ENCODE peak calls at places on chromosomes 11 and 22, in nine cellular contexts. V is SK-N-SH, B is OCI-LY7, P is Karpas-422, X is HCT116, A is PC-3, W is GM23248, H is GM23338, O is hepatocyte. Z is an unnamed sample.
A peak's percentile ranks its signal among the peaks of the same experiment; 100 is the strongest.

GRCh38 chr11:130165601-130166456 is 6.2 kb downstream of the ST14 start:
- DNase-seq in V (no peak), B (peak; percentile 84), P (no peak), X (no peak), A (no peak), W (no peak), H (no peak), O (no peak), Z (no peak)

GRCh38 chr11:75233688-75234295 is 6.8 kb upstream of the TPBGL start:
- DNase-seq in V (no peak), B (peak; percentile 35), P (peak; percentile 70), X (no peak), A (peak; percentile 77), W (peak; percentile 64), H (peak; percentile 93), O (peak; percentile 81), Z (peak; percentile 41)

GRCh38 chr11:130088217-130088616 is 18.5 kb downstream of the APLP2 start:
- DNase-seq in V (no peak), B (no peak), P (no peak), X (no peak), A (peak; percentile 30), W (no peak), H (no peak), O (no peak), Z (no peak)

GRCh38 chr11:65286686-65287085 is 24.9 kb downstream of the POLA2 start:
- DNase-seq in V (no peak), B (no peak), P (no peak), X (no peak), A (no peak), W (no peak), H (no peak), O (no peak), Z (no peak)

GRCh38 chr11:57458410-57459111 is 1.8 kb upstream of the RTN4RL2 start:
- DNase-seq in V (peak; percentile 84), B (peak; percentile 33), P (peak; percentile 70), X (no peak), A (peak; percentile 60), W (peak; percentile 58), H (peak; percentile 79), O (peak; percentile 67), Z (no peak)

GRCh38 chr11:44180107-44180506 is 84.6 kb downstream of the EXT2 start:
- DNase-seq in V (no peak), B (no peak), P (no peak), X (no peak), A (no peak), W (no peak), H (no peak), O (no peak), Z (no peak)

GRCh38 chr11:103529217-103529684 is 420.0 kb downstream of the DYNC2H1 start:
- DNase-seq in V (no peak), B (no peak), P (no peak), X (no peak), A (peak; percentile 96), W (peak; percentile 94), H (no peak), O (peak; percentile 9), Z (no peak)

GRCh38 chr22:46347646-46348045 is 12.1 kb downstream of the TRMU start:
- DNase-seq in V (no peak), B (no peak), P (no peak), X (no peak), A (no peak), W (no peak), H (no peak), O (no peak), Z (no peak)

GRCh38 chr11:118084656-118085055 is 2.1 kb downstream of the SMIM35 start:
- DNase-seq in V (no peak), B (no peak), P (no peak), X (no peak), A (no peak), W (no peak), H (no peak), O (no peak), Z (no peak)
- H3K4me1 ChIP-seq in V (no peaks in the 10 kb centered on the region), B (no peaks in the 10 kb centered on the region), P (no peaks in the 10 kb centered on the region), X (no peaks in the 10 kb centered on the region), A (no peaks in the 10 kb centered on the region), W (no peaks in the 10 kb centered on the region), H (no peaks in the 10 kb centered on the region), O (peaks cover 13% of the 10 kb centered on the region), Z (peaks cover 25% of the 10 kb centered on the region)

GRCh38 chr22:26289486-26290250 is 120.4 kb downstream of the SEZ6L start:
- DNase-seq in V (no peak), B (no peak), P (peak; percentile 96), X (no peak), A (no peak), W (no peak), H (no peak), O (no peak), Z (no peak)

GRCh38 chr22:26285632-26286031 is 116.4 kb downstream of the SEZ6L start:
- DNase-seq in V (no peak), B (no peak), P (no peak), X (no peak), A (no peak), W (no peak), H (no peak), O (no peak), Z (no peak)

GRCh38 chr22:26283330-26283729 is 114.1 kb downstream of the SEZ6L start:
- DNase-seq in V (no peak), B (no peak), P (no peak), X (no peak), A (no peak), W (no peak), H (no peak), O (no peak), Z (no peak)

GRCh38 chr22:26286091-26286780 is 117.0 kb downstream of the SEZ6L start:
- DNase-seq in V (no peak), B (no peak), P (no peak), X (no peak), A (no peak), W (peak; percentile 6), H (no peak), O (no peak), Z (no peak)

GRCh38 chr22:26287382-26288228 is 118.3 kb downstream of the SEZ6L start:
- DNase-seq in V (no peak), B (no peak), P (peak; percentile 94), X (no peak), A (no peak), W (no peak), H (no peak), O (no peak), Z (no peak)
- H3K9me2 ChIP-seq in V (no peaks in the 10 kb centered on the region), B (no peaks in the 10 kb centered on the region), P (no peaks in the 10 kb centered on the region), X (no peaks in the 10 kb centered on the region), A (no peaks in the 10 kb centered on the region), W (no peaks in the 10 kb centered on the region), H (peaks cover 5% of the 10 kb centered on the region), O (no peaks in the 10 kb centered on the region), Z (no peaks in the 10 kb centered on the region)

GRCh38 chr11:89249196-89249595 is 71.5 kb downstream of the TYR start:
- DNase-seq in V (no peak), B (no peak), P (no peak), X (no peak), A (no peak), W (no peak), H (no peak), O (no peak), Z (no peak)
- H3K4me1 ChIP-seq in V (no peaks in the 10 kb centered on the region), B (no peaks in the 10 kb centered on the region), P (no peaks in the 10 kb centered on the region), X (no peaks in the 10 kb centered on the region), A (no peaks in the 10 kb centered on the region), W (no peaks in the 10 kb centered on the region), H (no peaks in the 10 kb centered on the region), O (no peaks in the 10 kb centered on the region), Z (no peaks in the 10 kb centered on the region)

DNA sequence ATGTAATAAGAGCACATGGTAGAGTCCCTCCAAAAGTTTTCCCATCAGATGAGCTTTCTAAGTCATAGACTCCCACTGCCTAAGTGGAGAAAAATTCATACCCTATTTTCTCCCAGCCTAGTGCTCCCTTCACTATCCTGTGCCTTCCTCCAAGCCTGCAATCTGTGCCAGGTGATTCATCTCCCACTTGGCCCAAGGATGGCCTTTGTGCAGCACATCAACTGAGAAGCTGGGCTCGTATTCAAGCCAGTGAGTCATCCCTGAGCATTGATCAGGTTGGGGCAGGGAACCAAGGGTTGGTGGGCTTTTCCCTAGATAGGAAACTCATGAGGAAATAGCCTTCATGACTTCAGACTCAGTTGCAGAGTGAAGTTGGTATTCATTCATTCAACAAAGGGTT is 64.6 kb downstream of the PANX1 start:
- DNase-seq in V (no peak), B (no peak), P (no peak), X (no peak), A (peak; percentile 97), W (peak; percentile 81), H (no peak), O (no peak), Z (no peak)
- H3K9me2 ChIP-seq in V (no peaks in the 10 kb centered on the region), B (no peaks in the 10 kb centered on the region), P (no peaks in the 10 kb centered on the region), X (no peaks in the 10 kb centered on the region), A (no peaks in the 10 kb centered on the region), W (no peaks in the 10 kb centered on the region), H (no peaks in the 10 kb centered on the region), O (no peaks in the 10 kb centered on the region), Z (no peaks in the 10 kb centered on the region)

DNA sequence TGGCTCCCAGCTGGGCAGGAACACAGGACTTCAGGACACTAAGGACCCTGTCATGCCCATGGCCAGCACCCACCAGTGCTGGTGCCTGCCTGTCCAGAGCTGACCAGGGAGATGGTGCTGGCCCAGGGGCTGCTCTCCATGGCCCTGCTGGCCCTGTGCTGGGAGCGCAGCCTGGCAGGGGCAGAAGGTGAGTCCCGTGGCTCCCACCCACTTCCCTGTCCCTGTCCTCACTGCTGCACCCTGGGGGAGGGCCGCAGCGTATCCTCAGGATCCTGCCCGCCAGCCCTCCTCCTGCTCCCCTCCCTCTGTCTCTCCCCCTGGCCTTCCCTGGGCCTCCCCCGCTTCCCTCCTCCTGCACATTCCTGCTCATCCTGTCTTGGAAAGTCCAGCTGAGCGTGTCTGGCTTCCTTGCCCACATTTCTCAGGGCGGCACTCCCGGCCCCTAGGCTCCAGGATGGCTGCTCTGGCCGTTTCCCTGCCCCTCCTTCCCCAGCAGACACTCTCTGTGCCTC is 8.7 kb downstream of the CSF2RB start:
- DNase-seq in V (no peak), B (no peak), P (no peak), X (no peak), A (no peak), W (peak; percentile 5), H (peak; percentile 52), O (peak; percentile 22), Z (no peak)
- H3K4me1 ChIP-seq in V (no peaks in the 10 kb centered on the region), B (peaks cover 11% of the 10 kb centered on the region), P (no peaks in the 10 kb centered on the region), X (peaks cover 7% of the 10 kb centered on the region), A (no peaks in the 10 kb centered on the region), W (no peaks in the 10 kb centered on the region), H (no peaks in the 10 kb centered on the region), O (peaks cover 3% of the 10 kb centered on the region), Z (peaks cover 27% of the 10 kb centered on the region)

GRCh38 chr11:121626507-121626875 is 173.7 kb upstream of the SORL1-AS1 start:
- DNase-seq in V (no peak), B (no peak), P (no peak), X (no peak), A (no peak), W (no peak), H (no peak), O (no peak), Z (no peak)
- H3K9me2 ChIP-seq in V (no peaks in the 10 kb centered on the region), B (no peaks in the 10 kb centered on the region), P (no peaks in the 10 kb centered on the region), X (no peaks in the 10 kb centered on the region), A (no peaks in the 10 kb centered on the region), W (no peaks in the 10 kb centered on the region), H (no peaks in the 10 kb centered on the region), O (no peaks in the 10 kb centered on the region), Z (no peaks in the 10 kb centered on the region)

DNA sequence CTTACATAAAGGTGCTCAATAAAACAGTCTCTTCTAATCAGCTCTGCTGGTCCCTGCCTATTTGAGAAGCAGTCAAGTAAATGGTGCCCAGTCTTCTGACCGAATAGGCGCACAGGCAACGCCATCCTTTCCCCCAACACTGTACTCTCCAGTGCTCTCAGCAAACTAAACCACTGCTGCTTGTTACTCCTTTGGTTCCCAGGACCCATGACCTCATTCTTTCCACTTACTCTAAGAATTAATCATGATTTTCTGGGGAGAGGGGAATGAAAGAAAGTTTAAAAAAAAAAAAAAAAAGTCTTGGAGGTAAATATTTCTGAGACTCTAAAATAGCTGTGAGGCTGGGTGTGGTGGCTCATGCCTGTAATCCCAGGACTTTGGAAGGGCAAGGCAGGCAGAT is 63.7 kb downstream of the SGSM3 start:
- DNase-seq in V (no peak), B (no peak), P (no peak), X (no peak), A (no peak), W (peak; percentile 57), H (no peak), O (no peak), Z (no peak)
- H3K4me1 ChIP-seq in V (no peaks in the 10 kb centered on the region), B (peaks cover 77% of the 10 kb centered on the region), P (peaks cover 80% of the 10 kb centered on the region), X (no peaks in the 10 kb centered on the region), A (no peaks in the 10 kb centered on the region), W (peaks cover 22% of the 10 kb centered on the region), H (no peaks in the 10 kb centered on the region), O (no peaks in the 10 kb centered on the region), Z (peaks cover 39% of the 10 kb centered on the region)

Z was measured in MM.1S.